ENCODE peak calls at places on chromosomes 6 and 20, in six cellular contexts. R is right cardiac atrium, X is Peyer's patch, D is suprapubic skin, S is body of pancreas, K is colonic mucosa. B is an unnamed sample. For H3K4me1, the result is how much of the 10 kb centered on the place peaks cover.

GRCh38 chr6:4916954-4917561 is 86.8 kb downstream of the RPP40 start:
- DNase-seq in S (no peak), X (no peak), R (no peak), D (no peak), K (no peak), B (no peak)

GRCh38 chr6:17389274-17389847 is 4.0 kb upstream of the CAP2 start:
- DNase-seq in X (no peak), D (no peak), R (no peak), K (no peak), S (no peak), B (no peak)

GRCh38 chr6:75084872-75085381 is 120.9 kb downstream of the COL12A1 start:
- DNase-seq in S (peak), D (no peak), K (no peak), X (no peak), R (peak), B (no peak)

GRCh38 chr20:22684763-22685443 is 100.5 kb upstream of the FOXA2 start:
- DNase-seq in K (no peak), R (no peak), D (no peak), S (no peak), X (no peak), B (no peak)

GRCh38 chr6:45699663-45700062 is 316.0 kb downstream of the CLIC5 start:
- DNase-seq in D (no peak), K (no peak), X (no peak), S (no peak), R (no peak), B (no peak)

GRCh38 chr20:14521436-14521835 is 184.0 kb upstream of the FLRT3 start:
- DNase-seq in S (no peak), X (no peak), K (no peak), D (no peak), R (no peak), B (no peak)

GRCh38 chr6:150592377-150592995 is 7.2 kb upstream of the PLEKHG1 start:
- DNase-seq in R (no peak), S (no peak), D (no peak), X (no peak), K (peak), B (no peak)

GRCh38 chr6:134593887-134594286 is 276.0 kb upstream of the SGK1 start:
- DNase-seq in R (no peak), K (no peak), D (no peak), X (no peak), S (peak), B (no peak)

GRCh38 chr6:41430875-41431274 is 95.5 kb downstream of the NCR2 start:
- DNase-seq in X (no peak), K (no peak), D (no peak), S (no peak), R (no peak), B (no peak)

GRCh38 chr6:153790048-153790447 is 249.0 kb upstream of the OPRM1 start:
- DNase-seq in S (peak), X (no peak), K (peak), R (no peak), D (no peak), B (no peak)

GRCh38 chr20:650954-651353 is 2.0 kb downstream of the SRXN1 start:
- DNase-seq in K (no peak), D (no peak), R (no peak), S (no peak), X (no peak), B (no peak)

GRCh38 chr20:650281-650680 is 2.7 kb downstream of the SRXN1 start:
- DNase-seq in K (no peak), D (no peak), X (no peak), R (no peak), S (no peak), B (no peak)

GRCh38 chr20:652611-653109 is 340 bp downstream of the SRXN1 start:
- DNase-seq in K (peak), X (peak), R (peak), S (peak), D (no peak), B (no peak)

GRCh38 chr20:653110-653589 is at the start of gene SRXN1:
- DNase-seq in S (peak), K (peak), D (peak), R (peak), X (peak), B (peak)

GRCh38 chr20:651713-652610 is 1.0 kb downstream of the SRXN1 start:
- DNase-seq in K (peak), R (no peak), D (no peak), X (no peak), S (no peak), B (no peak)
- H3K4me1 ChIP-seq in K (under half), R (under half), D (under half), X (under half), S (under half), B (under half)

GRCh38 chr20:37291724-37292126 is 2.3 kb downstream of the MANBAL start:
- DNase-seq in S (no peak), K (no peak), D (no peak), R (no peak), X (no peak), B (no peak)
- H3K4me3 ChIP-seq in S (no peak), K (no peak), D (no peak), R (no peak), X (no peak), B (no peak)

GRCh38 chr20:59932616-59933295 is 681 bp downstream of the SYCP2 start:
- DNase-seq in X (no peak), D (peak), S (no peak), R (peak), K (no peak), B (no peak)

GRCh38 chr20:59935457-59936185 is 2.2 kb upstream of the SYCP2 start:
- DNase-seq in K (no peak), X (no peak), R (no peak), S (no peak), D (no peak), B (no peak)

GRCh38 chr20:59931511-59932312 is 1.7 kb downstream of the SYCP2 start:
- DNase-seq in K (no peak), D (no peak), S (no peak), X (no peak), R (no peak), B (no peak)

GRCh38 chr20:59933296-59933848 is at the start of gene SYCP2:
- DNase-seq in D (peak), K (peak), R (peak), S (peak), X (peak), B (no peak)

GRCh38 chr20:59933849-59934585 is 580 bp upstream of the SYCP2 start:
- DNase-seq in D (peak), S (peak), R (peak), X (peak), K (peak), B (no peak)
- H3K4me1 ChIP-seq in D (under half), S (under half), R (under half), X (under half), K (under half), B (under half)

GRCh38 chr6:71592641-71593040 is 293.7 kb upstream of the RIMS1 start:
- DNase-seq in D (no peak), S (no peak), K (no peak), R (no peak), X (no peak), B (no peak)

GRCh38 chr6:71584712-71585436 is 296.3 kb downstream of the OGFRL1 start:
- DNase-seq in R (no peak), D (no peak), K (no peak), X (no peak), S (no peak), B (no peak)

GRCh38 chr6:71585472-71585871 is 296.9 kb downstream of the OGFRL1 start:
- DNase-seq in S (no peak), K (no peak), R (no peak), D (no peak), X (no peak), B (no peak)

GRCh38 chr6:71589254-71589653 is 297.1 kb upstream of the RIMS1 start:
- DNase-seq in D (no peak), K (no peak), R (no peak), X (no peak), S (no peak), B (no peak)

DNA sequence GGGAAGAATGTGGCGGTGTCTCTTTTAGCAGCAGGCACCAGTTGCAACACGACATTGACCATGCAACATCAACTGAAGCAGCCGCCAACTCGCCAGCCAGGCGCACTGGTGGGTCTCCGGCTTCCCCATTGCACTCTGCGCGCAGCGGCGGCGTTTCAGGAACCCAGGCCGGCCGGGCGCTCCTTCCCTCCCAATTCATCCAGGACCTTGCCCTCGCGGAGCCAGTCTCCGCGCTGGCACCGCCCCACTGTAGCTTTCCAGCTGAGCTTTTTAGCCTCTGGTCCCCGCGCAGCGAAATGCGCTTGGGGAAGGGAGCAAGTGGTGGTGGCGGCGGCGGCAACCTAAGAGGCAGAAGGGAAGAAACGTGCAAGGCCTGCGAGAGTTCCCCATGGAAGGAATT is 297.9 kb upstream of the RIMS1 start:
- DNase-seq in S (no peak), X (peak), R (no peak), D (no peak), K (no peak), B (no peak)
- H3K4me3 ChIP-seq in S (no peak), X (no peak), R (no peak), D (no peak), K (no peak), B (no peak)

GRCh38 chr6:167748458-167749379 is 78.0 kb upstream of the AFDN start:
- DNase-seq in S (no peak), K (no peak), R (no peak), D (no peak), X (no peak), B (no peak)
- H3K4me1 ChIP-seq in S (under half), K (under half), R (under half), D (under half), X (under half), B (under half)

GRCh38 chr20:38499366-38499765 is 26.7 kb downstream of the RALGAPB start:
- DNase-seq in X (no peak), S (no peak), D (no peak), R (no peak), K (no peak), B (no peak)
- H3K4me3 ChIP-seq in X (no peak), S (no peak), D (no peak), R (no peak), K (no peak), B (no peak)